ENCODE peak calls at places on chromosome 5, in six cellular contexts. One of them, this sample, is unnamed.

GRCh38 chr5:55578771-55579170 is 44.0 kb upstream of the PLPP1 start:
- DNase-seq in lower lobe of right lung: no peak
- DNase-seq in heart left ventricle: no peak
- DNase-seq in cardiac muscle cell: peak; percentile 50
- DNase-seq in A673: no peak
- DNase-seq in body of pancreas: no peak
- DNase-seq in this sample: no peak

GRCh38 chr5:72234265-72234700 is 85.8 kb downstream of the MRPS27 start:
- DNase-seq in lower lobe of right lung: no peak
- DNase-seq in heart left ventricle: no peak
- DNase-seq in cardiac muscle cell: peak; percentile 62
- DNase-seq in A673: peak; percentile 30
- DNase-seq in body of pancreas: no peak
- DNase-seq in this sample: no peak

GRCh38 chr5:135448071-135448704 is 1.0 kb upstream of the DCANP1 start:
- DNase-seq in lower lobe of right lung: no peak
- DNase-seq in heart left ventricle: no peak
- DNase-seq in cardiac muscle cell: no peak
- DNase-seq in A673: no peak
- DNase-seq in body of pancreas: no peak
- DNase-seq in this sample: no peak

GRCh38 chr5:140549237-140550144 is 2.0 kb downstream of the EIF4EBP3 start:
- DNase-seq in lower lobe of right lung: no peak
- DNase-seq in heart left ventricle: peak; percentile 72
- DNase-seq in cardiac muscle cell: peak; percentile 66
- DNase-seq in A673: peak; percentile 46
- DNase-seq in body of pancreas: peak; percentile 59
- DNase-seq in this sample: peak; percentile 29

GRCh38 chr5:65037845-65038815 is 269.4 kb downstream of the CWC27 start:
- DNase-seq in lower lobe of right lung: no peak
- DNase-seq in heart left ventricle: peak; percentile 37
- DNase-seq in cardiac muscle cell: no peak
- DNase-seq in A673: peak; percentile 42
- DNase-seq in body of pancreas: peak; percentile 28
- DNase-seq in this sample: peak; percentile 18

GRCh38 chr5:125633523-125633922 is 789.7 kb upstream of the GRAMD2B start:
- DNase-seq in lower lobe of right lung: no peak
- DNase-seq in heart left ventricle: no peak
- DNase-seq in cardiac muscle cell: no peak
- DNase-seq in A673: no peak
- DNase-seq in body of pancreas: no peak
- DNase-seq in this sample: no peak

GRCh38 chr5:180548563-180548962 is 42.7 kb downstream of the SCGB3A1 start:
- DNase-seq in lower lobe of right lung: no peak
- DNase-seq in heart left ventricle: no peak
- DNase-seq in cardiac muscle cell: no peak
- DNase-seq in A673: no peak
- DNase-seq in body of pancreas: no peak
- DNase-seq in this sample: no peak

GRCh38 chr5:142671801-142672200 is 14.1 kb downstream of the FGF1 start:
- DNase-seq in lower lobe of right lung: no peak
- DNase-seq in heart left ventricle: no peak
- DNase-seq in cardiac muscle cell: peak; percentile 75
- DNase-seq in A673: no peak
- DNase-seq in body of pancreas: no peak
- DNase-seq in this sample: no peak

GRCh38 chr5:36660397-36661049 is 54.1 kb downstream of the SLC1A3 start:
- DNase-seq in lower lobe of right lung: no peak
- DNase-seq in heart left ventricle: no peak
- DNase-seq in cardiac muscle cell: no peak
- DNase-seq in A673: no peak
- DNase-seq in body of pancreas: no peak
- DNase-seq in this sample: no peak

DNA sequence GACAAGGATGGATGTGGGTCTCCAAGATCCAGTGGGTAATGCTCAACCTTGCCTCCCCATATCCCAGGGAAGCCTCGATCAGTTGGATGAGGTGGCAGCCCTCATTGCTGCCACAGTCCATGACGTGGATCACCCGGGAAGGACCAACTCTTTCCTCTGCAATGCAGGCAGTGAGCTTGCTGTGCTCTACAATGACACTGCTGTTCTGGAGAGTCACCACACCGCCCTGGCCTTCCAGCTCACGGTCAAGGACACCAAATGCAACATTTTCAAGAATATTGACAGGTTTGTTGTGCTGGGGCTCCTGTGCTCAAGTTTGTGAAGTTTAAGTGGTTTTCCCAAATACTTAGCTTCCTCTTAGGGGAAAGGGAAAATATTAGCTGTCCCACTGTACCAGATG is 74.0 kb downstream of the WDR41 start:
- DNase-seq in lower lobe of right lung: no peak
- DNase-seq in heart left ventricle: no peak
- DNase-seq in cardiac muscle cell: no peak
- DNase-seq in A673: no peak
- DNase-seq in body of pancreas: no peak
- DNase-seq in this sample: no peak
- H3K27ac ChIP-seq in lower lobe of right lung: no peak overlapping the region
- H3K27ac ChIP-seq in heart left ventricle: no peak overlapping the region
- H3K27ac ChIP-seq in cardiac muscle cell: no peak overlapping the region
- H3K27ac ChIP-seq in A673: no peak overlapping the region
- H3K27ac ChIP-seq in body of pancreas: no peak overlapping the region
- H3K27ac ChIP-seq in this sample: peak overlapping the region; percentile 7

DNA sequence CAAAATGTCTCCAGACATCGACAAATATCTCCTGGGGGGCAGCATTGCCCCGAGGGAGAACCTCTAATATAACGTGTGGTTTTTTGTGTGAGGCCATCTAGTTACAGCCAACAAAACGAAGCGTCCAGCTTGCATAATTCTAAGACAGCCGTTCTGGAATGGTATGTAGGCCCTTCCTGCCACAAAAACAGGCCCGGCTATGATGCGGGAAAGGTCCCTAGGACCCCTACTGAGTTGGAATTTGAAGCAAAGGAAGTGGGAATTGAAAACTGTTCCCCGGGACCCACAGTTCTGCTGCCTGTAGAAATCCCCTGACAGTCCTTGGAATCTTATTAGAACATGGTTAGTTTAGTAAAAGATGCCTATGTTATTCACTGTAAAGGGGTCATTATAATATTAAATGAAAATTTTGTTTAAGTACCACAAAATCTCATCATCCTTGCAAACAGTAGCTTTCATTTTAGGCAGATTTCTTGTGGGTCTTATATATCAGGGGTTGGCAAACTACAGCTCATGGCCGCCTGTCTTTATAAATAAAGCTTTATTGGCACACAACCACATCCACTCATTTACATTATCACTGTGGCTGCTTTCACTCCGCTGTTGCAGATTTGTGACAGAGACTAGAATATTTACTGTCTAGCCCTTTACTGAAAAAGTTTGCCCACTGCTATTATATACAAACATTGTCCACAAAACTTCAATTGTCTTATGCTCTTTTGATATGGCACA is 70.7 kb downstream of the MSX2 start:
- DNase-seq in lower lobe of right lung: no peak
- DNase-seq in heart left ventricle: no peak
- DNase-seq in cardiac muscle cell: peak; percentile 49
- DNase-seq in A673: no peak
- DNase-seq in body of pancreas: no peak
- DNase-seq in this sample: no peak
- H3K27ac ChIP-seq in lower lobe of right lung: no peak overlapping the region
- H3K27ac ChIP-seq in heart left ventricle: no peak overlapping the region
- H3K27ac ChIP-seq in cardiac muscle cell: no peak overlapping the region
- H3K27ac ChIP-seq in A673: no peak overlapping the region
- H3K27ac ChIP-seq in body of pancreas: no peak overlapping the region
- H3K27ac ChIP-seq in this sample: no peak overlapping the region

GRCh38 chr5:31218978-31219377 is 25.5 kb downstream of the CDH6 start:
- DNase-seq in lower lobe of right lung: no peak
- DNase-seq in heart left ventricle: no peak
- DNase-seq in cardiac muscle cell: no peak
- DNase-seq in A673: no peak
- DNase-seq in body of pancreas: no peak
- DNase-seq in this sample: no peak
- H3K27ac ChIP-seq in lower lobe of right lung: no peak overlapping the region
- H3K27ac ChIP-seq in heart left ventricle: no peak overlapping the region
- H3K27ac ChIP-seq in cardiac muscle cell: no peak overlapping the region
- H3K27ac ChIP-seq in A673: no peak overlapping the region
- H3K27ac ChIP-seq in body of pancreas: no peak overlapping the region
- H3K27ac ChIP-seq in this sample: no peak overlapping the region

DNA sequence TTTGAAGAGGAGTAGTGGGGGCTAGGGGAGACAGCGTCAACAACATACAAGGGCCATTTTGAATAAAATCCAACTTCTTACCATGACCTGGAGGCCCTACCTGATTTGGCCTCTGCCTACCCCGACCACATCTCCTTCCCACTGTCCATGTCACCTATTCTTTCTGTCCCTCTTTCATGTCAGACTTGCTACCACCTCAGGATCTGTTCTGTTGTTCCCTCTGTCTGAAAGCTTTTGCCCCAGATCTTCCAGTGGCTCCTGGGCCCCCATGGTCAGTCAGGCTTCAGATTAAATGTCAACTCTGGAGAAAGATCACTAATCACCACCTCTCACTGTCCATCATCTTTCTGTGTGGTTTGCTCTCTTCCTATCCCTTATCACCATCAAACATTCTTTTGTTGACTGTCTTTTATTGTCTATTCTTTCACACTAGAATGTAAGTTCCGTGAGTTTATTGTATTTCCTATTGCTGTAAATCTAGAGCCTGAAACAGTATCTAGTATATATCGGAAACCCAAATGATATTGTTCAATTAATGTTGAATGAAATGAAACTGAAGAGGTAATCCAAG is 31.2 kb upstream of the APC start:
- DNase-seq in lower lobe of right lung: no peak
- DNase-seq in heart left ventricle: no peak
- DNase-seq in cardiac muscle cell: no peak
- DNase-seq in A673: no peak
- DNase-seq in body of pancreas: no peak
- DNase-seq in this sample: no peak
- H3K27ac ChIP-seq in lower lobe of right lung: peak overlapping the region; percentile 92
- H3K27ac ChIP-seq in heart left ventricle: peak overlapping the region; percentile 94
- H3K27ac ChIP-seq in cardiac muscle cell: no peak overlapping the region
- H3K27ac ChIP-seq in A673: no peak overlapping the region
- H3K27ac ChIP-seq in body of pancreas: no peak overlapping the region
- H3K27ac ChIP-seq in this sample: no peak overlapping the region

GRCh38 chr5:79702606-79703380 is 13.2 kb downstream of the CMYA5 start:
- DNase-seq in lower lobe of right lung: no peak
- DNase-seq in heart left ventricle: peak; percentile 29
- DNase-seq in cardiac muscle cell: peak; percentile 57
- DNase-seq in A673: peak; percentile 33
- DNase-seq in body of pancreas: peak; percentile 14
- DNase-seq in this sample: peak; percentile 35
- H3K27ac ChIP-seq in lower lobe of right lung: no peak overlapping the region
- H3K27ac ChIP-seq in heart left ventricle: peak overlapping the region; percentile 38
- H3K27ac ChIP-seq in cardiac muscle cell: peak overlapping the region; percentile 3
- H3K27ac ChIP-seq in A673: no peak overlapping the region
- H3K27ac ChIP-seq in body of pancreas: no peak overlapping the region
- H3K27ac ChIP-seq in this sample: peak overlapping the region; percentile 60

GRCh38 chr5:79171846-79172245 is 60.2 kb downstream of the BHMT start:
- DNase-seq in lower lobe of right lung: no peak
- DNase-seq in heart left ventricle: no peak
- DNase-seq in cardiac muscle cell: no peak
- DNase-seq in A673: no peak
- DNase-seq in body of pancreas: no peak
- DNase-seq in this sample: no peak
- H3K27ac ChIP-seq in lower lobe of right lung: no peak overlapping the region
- H3K27ac ChIP-seq in heart left ventricle: no peak overlapping the region
- H3K27ac ChIP-seq in cardiac muscle cell: peak overlapping the region; percentile 46
- H3K27ac ChIP-seq in A673: no peak overlapping the region
- H3K27ac ChIP-seq in body of pancreas: no peak overlapping the region
- H3K27ac ChIP-seq in this sample: no peak overlapping the region

DNA sequence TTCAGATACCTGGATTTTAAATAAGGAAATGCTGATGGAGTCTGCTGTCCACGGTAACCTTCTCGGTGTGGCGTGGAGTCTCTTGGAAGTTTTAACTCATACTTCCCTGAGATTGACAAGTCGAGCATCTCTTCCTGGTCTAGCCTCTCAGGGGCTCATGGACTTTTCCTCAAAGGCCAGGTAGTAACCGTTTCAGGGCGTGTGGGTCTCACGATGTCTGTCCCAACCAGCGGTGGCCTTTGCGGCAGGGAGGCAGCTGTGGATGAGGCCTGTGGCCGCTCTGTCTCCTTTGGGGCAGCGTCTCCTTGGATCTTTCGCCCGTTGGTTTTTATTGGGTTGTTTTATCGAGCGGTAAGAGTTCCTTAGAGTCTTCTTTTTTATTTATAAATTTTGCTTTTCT is 32.8 kb downstream of the CEP72 start:
- DNase-seq in lower lobe of right lung: no peak
- DNase-seq in heart left ventricle: no peak
- DNase-seq in cardiac muscle cell: no peak
- DNase-seq in A673: no peak
- DNase-seq in body of pancreas: no peak
- DNase-seq in this sample: no peak
- H3K27ac ChIP-seq in lower lobe of right lung: no peak overlapping the region
- H3K27ac ChIP-seq in heart left ventricle: no peak overlapping the region
- H3K27ac ChIP-seq in cardiac muscle cell: no peak overlapping the region
- H3K27ac ChIP-seq in A673: no peak overlapping the region
- H3K27ac ChIP-seq in body of pancreas: no peak overlapping the region
- H3K27ac ChIP-seq in this sample: no peak overlapping the region

This sample was measured in thyroid gland.